ENCODE peak calls at places on chromosomes 4 and X, in nine cellular contexts. K, C, P, T, J, Q, R, G and Y are unnamed samples.

GRCh38 chr4:123444298-123444731 is 47.7 kb downstream of the SPRY1 start:
- DNase-seq in K (peak), C (no peak), P (peak), T (no peak), J (peak), Q (no peak), R (peak), G (no peak), Y (peak)

GRCh38 chr4:127140306-127140705 is 492.5 kb upstream of the INTU start:
- DNase-seq in K (no peak), C (no peak), P (peak), T (peak), J (no peak), Q (no peak), R (no peak), G (no peak), Y (no peak)

GRCh38 chrX:51867626-51868025 is 25.8 kb upstream of the MAGED1 start:
- DNase-seq in K (no peak), C (no peak), P (peak), T (no peak), J (no peak), Q (no peak), R (no peak), G (no peak), Y (no peak)

GRCh38 chrX:70338290-70338689 is 48.4 kb downstream of the KIF4A start:
- DNase-seq in K (no peak), C (no peak), P (no peak), T (no peak), J (no peak), Q (no peak), R (no peak), G (no peak), Y (no peak)

GRCh38 chr4:39365360-39365759 is 802 bp downstream of the RFC1 start:
- DNase-seq in K (no peak), C (no peak), P (no peak), T (no peak), J (no peak), Q (no peak), R (no peak), G (no peak), Y (no peak)

GRCh38 chrX:10634681-10635161 is 14.3 kb upstream of the MID1 start:
- DNase-seq in K (no peak), C (no peak), P (peak), T (peak), J (peak), Q (no peak), R (no peak), G (no peak), Y (no peak)

GRCh38 chr4:118587946-118588345 is 97.2 kb upstream of the METTL14 start:
- DNase-seq in K (no peak), C (no peak), P (no peak), T (no peak), J (no peak), Q (no peak), R (no peak), G (no peak), Y (no peak)

GRCh38 chr4:126766266-126766665 is 866.5 kb upstream of the INTU start:
- DNase-seq in K (no peak), C (no peak), P (peak), T (no peak), J (peak), Q (no peak), R (no peak), G (no peak), Y (no peak)

GRCh38 chr4:78184584-78184983 is 127.5 kb downstream of the FRAS1 start:
- DNase-seq in K (no peak), C (no peak), P (no peak), T (no peak), J (no peak), Q (no peak), R (no peak), G (no peak), Y (no peak)

GRCh38 chr4:76723373-76723772 is 174.6 kb downstream of the SOWAHB start:
- DNase-seq in K (no peak), C (no peak), P (peak), T (peak), J (no peak), Q (no peak), R (no peak), G (no peak), Y (no peak)

GRCh38 chr4:174349156-174349555 is 65.4 kb downstream of the CEP44 start:
- DNase-seq in K (no peak), C (no peak), P (no peak), T (no peak), J (no peak), Q (no peak), R (no peak), G (no peak), Y (no peak)

GRCh38 chr4:6105311-6105911 is 87.2 kb upstream of the C4orf50 start:
- DNase-seq in K (no peak), C (no peak), P (no peak), T (no peak), J (no peak), Q (no peak), R (no peak), G (no peak), Y (no peak)

GRCh38 chr4:139509727-139510410 is 46.1 kb downstream of the SETD7 start:
- DNase-seq in K (no peak), C (no peak), P (peak), T (peak), J (peak), Q (no peak), R (no peak), G (no peak), Y (no peak)

GRCh38 chrX:4825550-4825949 is 1112.1 kb upstream of the PRKX start:
- DNase-seq in K (no peak), C (no peak), P (no peak), T (no peak), J (no peak), Q (no peak), R (no peak), G (no peak), Y (peak)

GRCh38 chrX:1451676-1452496 is 823 bp downstream of the ASMTL start:
- DNase-seq in K (peak), C (no peak), P (no peak), T (no peak), J (no peak), Q (no peak), R (peak), G (no peak), Y (no peak)

GRCh38 chr4:26896636-26897035 is 36.0 kb downstream of the STIM2 start:
- DNase-seq in K (no peak), C (no peak), P (peak), T (peak), J (no peak), Q (no peak), R (no peak), G (no peak), Y (no peak)

GRCh38 chr4:86848136-86848535 is 1.0 kb downstream of the SLC10A6 start:
- DNase-seq in K (no peak), C (no peak), P (no peak), T (no peak), J (no peak), Q (no peak), R (no peak), G (no peak), Y (no peak)

GRCh38 chrX:153599192-153600031 is 473 bp upstream of the CCNQ start:
- DNase-seq in K (peak), C (peak), P (peak), T (peak), J (peak), Q (peak), R (peak), G (peak), Y (peak)

GRCh38 chr4:143728171-143728570 is 27.7 kb upstream of the FREM3 start:
- DNase-seq in K (no peak), C (no peak), P (peak), T (peak), J (no peak), Q (no peak), R (no peak), G (no peak), Y (no peak)

GRCh38 chrX:40184968-40185367 is 87.2 kb upstream of the BCOR start:
- DNase-seq in K (no peak), C (no peak), P (no peak), T (no peak), J (no peak), Q (no peak), R (no peak), G (no peak), Y (no peak)

GRCh38 chrX:130186645-130187044 is 14.9 kb downstream of the RAB33A start:
- DNase-seq in K (no peak), C (no peak), P (no peak), T (no peak), J (no peak), Q (no peak), R (no peak), G (no peak), Y (no peak)

GRCh38 chr4:83906561-83906960 is 370.7 kb downstream of the GPAT3 start:
- DNase-seq in K (no peak), C (no peak), P (peak), T (peak), J (no peak), Q (no peak), R (no peak), G (no peak), Y (no peak)

GRCh38 chrX:118508690-118509089 is 13.1 kb downstream of the DOCK11 start:
- DNase-seq in K (no peak), C (no peak), P (no peak), T (no peak), J (no peak), Q (no peak), R (no peak), G (no peak), Y (no peak)

GRCh38 chrX:133415276-133416105 is at the start of gene GPC4:
- DNase-seq in K (peak), C (peak), P (peak), T (peak), J (peak), Q (no peak), R (peak), G (no peak), Y (peak)

GRCh38 chr4:76748649-76749048 is 149.3 kb downstream of the SOWAHB start:
- DNase-seq in K (peak), C (peak), P (peak), T (peak), J (peak), Q (no peak), R (no peak), G (no peak), Y (no peak)

GRCh38 chr4:138919094-138919936 is 96.3 kb upstream of the NOCT start:
- DNase-seq in K (peak), C (peak), P (peak), T (peak), J (peak), Q (peak), R (peak), G (peak), Y (peak)

GRCh38 chr4:112817933-112818921 is 181.3 kb downstream of the LARP7 start:
- DNase-seq in K (peak), C (peak), P (peak), T (peak), J (peak), Q (peak), R (peak), G (peak), Y (peak)

GRCh38 chrX:69258893-69259292 is 93.6 kb upstream of the PJA1 start:
- DNase-seq in K (no peak), C (no peak), P (no peak), T (no peak), J (no peak), Q (no peak), R (no peak), G (no peak), Y (no peak)

GRCh38 chrX:84363054-84363453 is 139.2 kb downstream of the HDX start:
- DNase-seq in K (no peak), C (no peak), P (peak), T (no peak), J (peak), Q (no peak), R (no peak), G (no peak), Y (no peak)

GRCh38 chr4:3307891-3308575 is 15.2 kb downstream of the RGS12 start:
- DNase-seq in K (peak), C (no peak), P (no peak), T (no peak), J (no peak), Q (no peak), R (peak), G (no peak), Y (peak)

GRCh38 chr4:173235050-173235449 is 66.4 kb downstream of the GALNT7 start:
- DNase-seq in K (no peak), C (no peak), P (no peak), T (no peak), J (no peak), Q (no peak), R (no peak), G (no peak), Y (no peak)

GRCh38 chrX:65644621-65645287 is 22.7 kb upstream of the MSN start:
- DNase-seq in K (peak), C (no peak), P (peak), T (peak), J (peak), Q (no peak), R (peak), G (no peak), Y (peak)

GRCh38 chr4:145216532-145216931 is 36.1 kb upstream of the OTUD4 start:
- DNase-seq in K (no peak), C (no peak), P (peak), T (peak), J (peak), Q (no peak), R (no peak), G (no peak), Y (no peak)

GRCh38 chr4:94605241-94605640 is 152.5 kb upstream of the BMPR1B start:
- DNase-seq in K (no peak), C (no peak), P (no peak), T (no peak), J (no peak), Q (no peak), R (no peak), G (no peak), Y (no peak)

GRCh38 chr4:68375667-68376559 is 26.0 kb upstream of the YTHDC1 start:
- DNase-seq in K (peak), C (peak), P (peak), T (peak), J (peak), Q (peak), R (no peak), G (no peak), Y (no peak)

GRCh38 chr4:85496933-85497332 is 22.0 kb downstream of the ARHGAP24 start:
- DNase-seq in K (no peak), C (no peak), P (peak), T (peak), J (peak), Q (no peak), R (no peak), G (no peak), Y (no peak)